ENCODE peak calls at places on chromosomes 2 and 18, in eight cellular contexts. J, S, M, H, Y, X, N and V are unnamed samples.

GRCh38 chr2:70012887-70013286 is 51.5 kb upstream of the ASPRV1 start:
- DNase-seq in X (no peak), M (no peak), Y (no peak), S (no peak), J (no peak), H (no peak), N (no peak), V (no peak)

GRCh38 chr2:166768393-166769123 is 119.7 kb upstream of the XIRP2 start:
- DNase-seq in H (no peak), X (no peak), M (no peak), N (no peak), Y (no peak), S (no peak), J (no peak), V (no peak)

GRCh38 chr18:5879479-5879882 is 15.8 kb downstream of the TMEM200C start:
- DNase-seq in J (no peak), M (no peak), Y (no peak), N (no peak), H (no peak), X (no peak), S (peak; percentile 30), V (peak; percentile 18)

GRCh38 chr2:157194844-157195243 is 62.7 kb upstream of the GALNT5 start:
- DNase-seq in X (no peak), J (no peak), Y (no peak), S (no peak), M (peak; percentile 36), N (no peak), H (no peak), V (no peak)

GRCh38 chr2:207071820-207072219 is 93.9 kb downstream of the KLF7 start:
- DNase-seq in J (no peak), S (no peak), H (no peak), X (no peak), Y (no peak), N (no peak), M (no peak), V (no peak)

GRCh38 chr2:201358684-201359083 is 1.5 kb upstream of the FLACC1 start:
- DNase-seq in H (no peak), J (no peak), M (peak; percentile 74), X (no peak), Y (no peak), N (no peak), S (no peak), V (no peak)

GRCh38 chr2:220044383-220044782 is 417.0 kb downstream of the SLC4A3 start:
- DNase-seq in Y (no peak), M (no peak), H (no peak), J (no peak), N (no peak), S (no peak), X (no peak), V (no peak)

GRCh38 chr2:135162377-135162776 is 110.3 kb downstream of the RAB3GAP1 start:
- DNase-seq in H (no peak), N (no peak), M (no peak), J (no peak), S (peak; percentile 7), X (no peak), Y (no peak), V (no peak)

GRCh38 chr2:162365392-162365791 is 21.5 kb downstream of the GCA start:
- DNase-seq in N (no peak), S (no peak), Y (no peak), J (no peak), H (no peak), X (no peak), M (no peak), V (no peak)

GRCh38 chr2:174522553-174522952 is 35.7 kb upstream of the GPR155 start:
- DNase-seq in H (no peak), Y (no peak), J (no peak), M (no peak), X (no peak), S (peak; percentile 15), N (no peak), V (no peak)

GRCh38 chr2:68637047-68637446 is 6.3 kb upstream of the PROKR1 start:
- DNase-seq in N (no peak), M (no peak), H (no peak), X (peak; percentile 29), S (no peak), Y (no peak), J (no peak), V (no peak)